ENCODE peak calls at places on chromosomes 6 and 20, in eight cellular contexts. F, K, P, W, T, X, O and E are unnamed samples.

GRCh38 chr20:32941155-32941885 is 62.9 kb downstream of the SUN5 start:
- DNase-seq in X (no peak), W (no peak), P (no peak), O (no peak), K (no peak), T (no peak), F (no peak), E (no peak)

GRCh38 chr6:101666256-101666655 is 272.7 kb downstream of the GRIK2 start:
- DNase-seq in X (no peak), K (peak), P (peak), W (no peak), O (no peak), F (no peak), T (no peak), E (peak)

GRCh38 chr20:37346232-37346525 is 239 bp downstream of the SRC start:
- DNase-seq in X (no peak), K (no peak), O (no peak), F (no peak), P (no peak), T (no peak), W (no peak), E (no peak)

GRCh38 chr6:15621203-15622044 is 41.4 kb downstream of the DTNBP1 start:
- DNase-seq in T (peak), F (peak), P (no peak), K (no peak), W (peak), O (no peak), X (no peak), E (peak)

GRCh38 chr20:57770852-57771746 is 61.3 kb upstream of the PMEPA1 start:
- DNase-seq in P (no peak), K (no peak), F (no peak), W (no peak), O (no peak), T (no peak), X (no peak), E (no peak)

GRCh38 chr6:10613077-10613476 is 81.3 kb downstream of the C6orf52 start:
- DNase-seq in X (no peak), W (no peak), K (peak), P (peak), O (no peak), T (no peak), F (no peak), E (no peak)

GRCh38 chr20:3685341-3685740 is 3.5 kb upstream of the ADAM33 start:
- DNase-seq in P (no peak), X (no peak), O (no peak), T (no peak), W (no peak), F (no peak), K (no peak), E (no peak)

GRCh38 chr6:136547336-136547735 is 2.9 kb downstream of the MAP7 start:
- DNase-seq in X (no peak), O (no peak), F (no peak), T (no peak), P (no peak), W (no peak), K (peak), E (peak)

GRCh38 chr6:106694343-106694742 is 65.0 kb downstream of the QRSL1 start:
- DNase-seq in P (no peak), W (no peak), K (no peak), T (no peak), X (no peak), O (no peak), F (no peak), E (no peak)

GRCh38 chr20:53941680-53942079 is 128.7 kb downstream of the BCAS1 start:
- DNase-seq in W (no peak), O (no peak), F (no peak), P (no peak), X (no peak), K (no peak), T (no peak), E (no peak)

GRCh38 chr6:30556714-30556963 is 350 bp upstream of the GNL1 start:
- DNase-seq in T (peak), O (peak), K (no peak), P (no peak), W (peak), X (peak), F (peak), E (no peak)

GRCh38 chr20:62321521-62321948 is 18.7 kb downstream of the ADRM1 start:
- DNase-seq in K (no peak), T (no peak), O (no peak), F (no peak), X (no peak), P (no peak), W (no peak), E (peak)

GRCh38 chr6:35719830-35720733 is 16.8 kb upstream of the ARMC12 start:
- DNase-seq in K (peak), O (no peak), F (peak), W (peak), T (peak), P (no peak), X (no peak), E (no peak)

GRCh38 chr20:9363673-9364072 is 150.7 kb upstream of the LAMP5 start:
- DNase-seq in P (no peak), X (no peak), F (no peak), O (no peak), W (no peak), T (no peak), K (no peak), E (peak)

GRCh38 chr6:54031194-54031593 is 80.0 kb upstream of the MLIP start:
- DNase-seq in F (no peak), T (no peak), K (peak), W (no peak), O (no peak), P (no peak), X (no peak), E (no peak)

GRCh38 chr6:150099546-150099945 is 30.6 kb upstream of the ULBP3 start:
- DNase-seq in P (no peak), O (no peak), X (no peak), F (no peak), K (no peak), W (no peak), T (no peak), E (no peak)

GRCh38 chr6:82072771-82073170 is 174.8 kb downstream of the IBTK start:
- DNase-seq in T (no peak), W (no peak), X (no peak), O (no peak), P (peak), F (no peak), K (peak), E (peak)

GRCh38 chr6:129686941-129687627 is 22.9 kb downstream of the ARHGAP18 start:
- DNase-seq in P (no peak), T (no peak), O (peak), W (no peak), F (no peak), K (peak), X (peak), E (peak)

GRCh38 chr6:151749341-151749740 is 58.1 kb upstream of the ESR1 start:
- DNase-seq in O (no peak), K (no peak), X (no peak), P (no peak), T (no peak), F (no peak), W (no peak), E (no peak)

GRCh38 chr20:10419550-10420133 is 14.4 kb downstream of the MKKS start:
- DNase-seq in P (no peak), W (no peak), O (no peak), T (no peak), F (no peak), K (peak), X (no peak), E (peak)

GRCh38 chr6:168160506-168161370 is 81.7 kb upstream of the FRMD1 start:
- DNase-seq in W (no peak), P (no peak), T (no peak), F (no peak), X (no peak), K (no peak), O (no peak), E (no peak)

GRCh38 chr6:169162249-169162967 is 91.2 kb downstream of the THBS2 start:
- DNase-seq in P (no peak), T (no peak), O (no peak), X (no peak), W (no peak), K (no peak), F (no peak), E (no peak)

GRCh38 chr20:3051385-3052019 is 5.7 kb downstream of the MRPS26 start:
- DNase-seq in F (no peak), K (no peak), X (no peak), P (no peak), T (no peak), W (no peak), O (no peak), E (no peak)

GRCh38 chr6:1930356-1930755 is 315.0 kb downstream of the GMDS start:
- DNase-seq in K (peak), P (no peak), X (no peak), W (no peak), F (no peak), T (no peak), O (no peak), E (no peak)

GRCh38 chr20:48656120-48656519 is 171.7 kb downstream of the PREX1 start:
- DNase-seq in X (no peak), O (no peak), P (no peak), K (no peak), F (no peak), T (no peak), W (no peak), E (no peak)

GRCh38 chr6:136647363-136647763 is 97.1 kb upstream of the MAP7 start:
- DNase-seq in T (no peak), X (peak), K (peak), W (no peak), F (peak), P (no peak), O (peak), E (peak)

GRCh38 chr20:4794846-4795245 is 73.1 kb downstream of the PRND start:
- DNase-seq in F (no peak), X (no peak), P (no peak), K (no peak), T (no peak), W (no peak), O (no peak), E (peak)

GRCh38 chr6:9484686-9485085 is 930.2 kb downstream of the TFAP2A start:
- DNase-seq in X (no peak), P (no peak), T (no peak), W (no peak), K (no peak), F (no peak), O (no peak), E (no peak)

GRCh38 chr20:1463971-1464570 is 2.6 kb downstream of the NSFL1C start:
- DNase-seq in W (no peak), X (no peak), P (no peak), K (no peak), O (no peak), F (no peak), T (no peak), E (no peak)